ENCODE peak calls at places on chromosomes 2 and 18, in seven cellular contexts. O, R, A, S, G, F and D are unnamed samples.

GRCh38 chr2:1661891-1662605 is 82.3 kb downstream of the PXDN start:
- DNase-seq in O (no peak), F (no peak), G (peak), R (no peak), A (no peak), S (peak), D (no peak)

GRCh38 chr2:217529271-217529670 is 473.5 kb downstream of the TNS1 start:
- DNase-seq in A (no peak), F (no peak), S (no peak), G (no peak), O (no peak), R (no peak), D (no peak)

GRCh38 chr2:97664636-97664970 is 759 bp upstream of the ACTR1B start:
- DNase-seq in S (no peak), F (no peak), O (no peak), A (no peak), G (no peak), R (no peak), D (no peak)

GRCh38 chr2:10372862-10373240 is 70.1 kb downstream of the HPCAL1 start:
- DNase-seq in S (no peak), A (no peak), R (no peak), G (no peak), F (no peak), O (no peak), D (no peak)

GRCh38 chr18:49002881-49003280 is 52.1 kb upstream of the SMAD7 start:
- DNase-seq in R (no peak), O (no peak), S (no peak), A (no peak), G (no peak), F (no peak), D (no peak)

GRCh38 chr18:10444314-10445006 is 10.0 kb upstream of the APCDD1 start:
- DNase-seq in A (no peak), F (no peak), S (no peak), G (no peak), R (no peak), O (no peak), D (no peak)

GRCh38 chr18:39751161-39751560 is 2185.6 kb upstream of the CELF4 start:
- DNase-seq in O (no peak), F (no peak), A (no peak), G (no peak), R (peak), S (no peak), D (no peak)

GRCh38 chr2:26579723-26580040 is 61.5 kb downstream of the CIB4 start:
- DNase-seq in G (no peak), R (no peak), O (no peak), F (no peak), A (no peak), S (no peak), D (no peak)

GRCh38 chr2:146602383-146602782 is 1242.4 kb upstream of the ACVR2A start:
- DNase-seq in S (no peak), O (no peak), F (no peak), G (no peak), R (peak), A (no peak), D (no peak)

GRCh38 chr2:219302412-219302968 is 6.7 kb downstream of the PTPRN start:
- DNase-seq in R (no peak), F (no peak), G (no peak), A (no peak), S (no peak), O (no peak), D (no peak)

GRCh38 chr2:117486081-117486480 is 328.4 kb upstream of the DDX18 start:
- DNase-seq in G (no peak), R (no peak), S (no peak), O (no peak), A (no peak), F (no peak), D (no peak)

DNA sequence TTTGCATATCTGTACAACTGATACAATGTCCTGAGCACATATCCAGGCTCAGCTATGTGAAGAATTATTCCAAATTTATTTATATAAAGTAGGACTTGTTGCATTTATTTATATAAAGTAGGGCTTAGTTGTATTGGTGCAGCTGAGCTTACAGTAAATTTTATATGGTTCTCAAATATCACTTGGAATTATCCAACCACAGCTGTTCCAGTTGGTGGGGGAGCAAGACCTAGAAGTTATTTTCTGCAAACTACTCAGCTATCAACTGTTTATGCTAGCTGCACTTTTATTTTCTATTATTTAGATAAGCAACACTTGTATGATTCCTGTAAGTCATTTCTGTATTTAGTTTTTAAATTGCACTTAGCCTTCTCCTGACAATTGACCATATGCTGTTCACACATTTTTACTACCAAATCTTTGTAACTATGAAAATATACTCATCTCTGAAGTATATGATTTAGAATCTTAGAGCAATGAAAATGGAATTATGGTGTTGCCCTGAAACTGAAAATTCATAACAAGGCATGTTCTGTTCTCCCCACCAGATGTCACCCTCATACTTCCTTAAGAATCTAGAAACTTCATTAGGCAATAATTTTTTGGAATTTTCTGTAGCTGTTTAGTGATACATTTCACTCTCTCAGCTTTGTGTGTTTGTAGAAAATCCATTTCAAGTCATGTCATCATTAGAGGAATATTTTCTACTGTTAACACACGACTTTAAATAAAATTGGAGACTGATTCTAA is 157.0 kb upstream of the CBLN2 start:
- DNase-seq in G (no peak), S (no peak), O (no peak), F (no peak), A (no peak), R (peak), D (no peak)
- TF ChIP-seq CTCF in G (no peak), S (no peak), O (peak), F (no peak), A (no peak), R (peak), D (no peak)

DNA sequence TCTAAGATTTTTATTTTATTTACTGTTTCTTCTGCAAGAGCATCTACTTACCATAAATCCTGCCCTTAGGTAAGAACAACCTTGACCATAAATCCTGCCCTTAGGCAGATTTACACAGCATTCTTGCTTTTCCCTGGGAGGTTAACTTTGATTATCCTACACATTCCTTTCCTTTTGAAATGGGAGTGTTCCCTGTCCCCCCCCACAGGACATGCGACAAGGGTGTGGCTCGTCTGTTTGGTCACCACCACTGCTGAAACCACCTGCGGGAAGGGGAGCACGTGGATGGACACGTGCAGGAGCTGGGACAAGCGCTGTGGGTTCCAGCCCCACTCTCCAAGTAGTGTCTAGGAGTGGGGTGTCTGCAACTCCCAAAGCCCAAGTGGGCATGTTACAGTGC is 239.3 kb upstream of the SP5 start:
- DNase-seq in R (no peak), A (no peak), F (no peak), G (no peak), O (no peak), S (no peak), D (no peak)
- TF ChIP-seq CTCF in R (no peak), A (no peak), F (no peak), G (no peak), O (no peak), S (no peak), D (no peak)

GRCh38 chr2:42095923-42096408 is 48.1 kb downstream of the PKDCC start:
- DNase-seq in O (no peak), R (peak), G (peak), F (peak), S (no peak), A (peak), D (peak)

GRCh38 chr2:42100696-42101585 is 53.1 kb downstream of the PKDCC start:
- DNase-seq in S (peak), R (peak), G (peak), F (peak), A (peak), O (no peak), D (peak)

GRCh38 chr2:42096869-42097591 is 49.2 kb downstream of the PKDCC start:
- DNase-seq in R (no peak), O (no peak), S (no peak), F (no peak), A (no peak), G (no peak), D (no peak)

GRCh38 chr2:42099431-42100173 is 51.8 kb downstream of the PKDCC start:
- DNase-seq in G (no peak), R (no peak), S (no peak), O (no peak), F (no peak), A (no peak), D (no peak)

GRCh38 chr2:42098571-42099430 is 51.0 kb downstream of the PKDCC start:
- DNase-seq in F (peak), O (no peak), G (no peak), S (peak), R (no peak), A (no peak), D (peak)
- TF ChIP-seq CTCF in F (no peak), O (no peak), G (no peak), S (no peak), R (no peak), A (no peak), D (no peak)

GRCh38 chr2:210917465-210917864 is 361.1 kb downstream of the CPS1 start:
- DNase-seq in O (no peak), S (no peak), F (no peak), R (no peak), G (no peak), A (no peak), D (no peak)
- TF ChIP-seq CTCF in O (peak), S (no peak), F (no peak), R (no peak), G (no peak), A (no peak), D (no peak)

GRCh38 chr18:76273036-76273545 is 222.0 kb downstream of the ZNF516 start:
- DNase-seq in R (no peak), A (no peak), F (no peak), G (no peak), O (no peak), S (no peak), D (no peak)

GRCh38 chr18:76273956-76274355 is 221.1 kb downstream of the ZNF516 start:
- DNase-seq in G (no peak), O (no peak), F (no peak), A (no peak), S (no peak), R (no peak), D (no peak)

GRCh38 chr18:76275913-76276312 is 219.1 kb downstream of the ZNF516 start:
- DNase-seq in R (no peak), A (no peak), O (no peak), F (no peak), G (no peak), S (no peak), D (no peak)

DNA sequence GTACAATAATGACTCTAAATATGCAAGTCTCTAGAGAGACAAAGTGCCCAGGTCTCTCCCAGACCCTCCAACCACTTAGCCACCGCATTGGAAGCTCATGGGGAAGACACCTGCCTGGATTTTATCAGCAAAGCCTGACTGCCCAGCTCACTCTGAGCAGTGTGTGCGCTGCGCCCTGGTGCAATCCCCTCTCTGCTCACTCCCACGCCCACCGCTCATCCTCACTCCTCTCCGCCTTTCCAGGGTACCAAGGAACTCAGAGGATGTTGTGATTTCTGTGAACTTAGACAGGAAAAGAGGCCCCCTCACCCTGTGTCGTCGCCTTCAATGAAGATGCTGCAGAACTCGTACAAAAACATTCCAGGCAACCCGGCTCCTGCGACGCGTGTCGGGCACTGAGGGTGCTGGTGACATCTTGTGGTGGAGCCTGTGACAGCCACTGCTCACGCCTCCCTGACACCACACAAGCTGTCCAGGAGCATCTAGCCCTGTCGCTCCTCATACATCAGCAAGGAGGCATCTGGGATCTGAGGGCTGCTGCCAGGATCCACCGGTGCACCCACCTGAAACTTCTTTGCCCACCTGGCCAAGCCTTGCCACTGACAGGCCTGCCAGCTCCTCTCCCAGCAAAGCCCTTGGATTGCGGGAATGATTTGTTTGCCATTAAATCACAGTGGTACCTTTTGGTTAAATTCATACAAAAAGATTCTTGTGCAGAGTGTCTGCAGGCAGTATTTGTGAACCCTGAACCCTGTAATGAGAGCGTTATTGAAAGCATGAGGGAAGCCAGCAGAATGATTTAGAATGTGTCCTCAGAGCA is 220.4 kb downstream of the ZNF516 start:
- DNase-seq in R (no peak), F (no peak), O (no peak), A (no peak), S (no peak), G (no peak), D (no peak)
- TF ChIP-seq CTCF in R (peak), F (no peak), O (peak), A (no peak), S (no peak), G (no peak), D (no peak)